ENCODE peak calls at places on chromosomes 6 and 20, in seven cellular contexts. F is H9, Y is IMR-90, W is mesendoderm, C is neuronal stem cell, O is H1, X is mesenchymal stem cell. M is an unnamed sample.

GRCh38 chr6:113833537-113833936 is 23.6 kb upstream of the MARCKS start:
- DNase-seq in F (no peak), Y (peak), W (no peak), C (no peak), O (no peak), X (no peak), M (no peak)

GRCh38 chr20:37389844-37390275 is 43.9 kb downstream of the SRC start:
- DNase-seq in F (peak), Y (no peak), W (peak), C (no peak), O (no peak), X (no peak), M (no peak)

GRCh38 chr6:79868098-79868722 is 79.1 kb downstream of the ELOVL4 start:
- DNase-seq in F (peak), Y (peak), W (peak), C (peak), O (no peak), X (peak), M (peak)

GRCh38 chr6:170393807-170394399 is 87.3 kb downstream of the FAM120B start:
- DNase-seq in F (no peak), Y (peak), W (no peak), C (no peak), O (no peak), X (no peak), M (no peak)

GRCh38 chr20:4729265-4729664 is 7.6 kb downstream of the PRND start:
- DNase-seq in F (no peak), Y (no peak), W (no peak), C (no peak), O (no peak), X (no peak), M (no peak)

GRCh38 chr20:53926428-53927028 is 143.9 kb downstream of the BCAS1 start:
- DNase-seq in F (no peak), Y (peak), W (peak), C (no peak), O (no peak), X (peak), M (peak)

GRCh38 chr6:111981441-111981840 is 72.5 kb upstream of the CCN6 start:
- DNase-seq in F (no peak), Y (no peak), W (no peak), C (no peak), O (no peak), X (no peak), M (no peak)

GRCh38 chr20:45630366-45630765 is 718 bp downstream of the WFDC9 start:
- DNase-seq in F (no peak), Y (no peak), W (peak), C (no peak), O (no peak), X (no peak), M (peak)

GRCh38 chr6:143286280-143286795 is 164.2 kb downstream of the ADAT2 start:
- DNase-seq in F (no peak), Y (peak), W (no peak), C (no peak), O (no peak), X (no peak), M (no peak)

GRCh38 chr6:110255356-110255755 is 75.1 kb downstream of the CDC40 start:
- DNase-seq in F (peak), Y (peak), W (peak), C (peak), O (peak), X (peak), M (peak)

GRCh38 chr6:132190815-132191175 is 210.5 kb downstream of the MOXD1 start:
- DNase-seq in F (no peak), Y (peak), W (no peak), C (no peak), O (no peak), X (peak), M (no peak)

GRCh38 chr6:132192646-132193045 is 208.6 kb downstream of the MOXD1 start:
- DNase-seq in F (no peak), Y (no peak), W (no peak), C (no peak), O (no peak), X (no peak), M (no peak)

GRCh38 chr6:132188865-132189264 is 212.4 kb downstream of the MOXD1 start:
- DNase-seq in F (no peak), Y (peak), W (no peak), C (no peak), O (no peak), X (peak), M (no peak)

GRCh38 chr6:132194529-132194928 is 206.7 kb downstream of the MOXD1 start:
- DNase-seq in F (no peak), Y (no peak), W (no peak), C (no peak), O (no peak), X (no peak), M (no peak)

DNA sequence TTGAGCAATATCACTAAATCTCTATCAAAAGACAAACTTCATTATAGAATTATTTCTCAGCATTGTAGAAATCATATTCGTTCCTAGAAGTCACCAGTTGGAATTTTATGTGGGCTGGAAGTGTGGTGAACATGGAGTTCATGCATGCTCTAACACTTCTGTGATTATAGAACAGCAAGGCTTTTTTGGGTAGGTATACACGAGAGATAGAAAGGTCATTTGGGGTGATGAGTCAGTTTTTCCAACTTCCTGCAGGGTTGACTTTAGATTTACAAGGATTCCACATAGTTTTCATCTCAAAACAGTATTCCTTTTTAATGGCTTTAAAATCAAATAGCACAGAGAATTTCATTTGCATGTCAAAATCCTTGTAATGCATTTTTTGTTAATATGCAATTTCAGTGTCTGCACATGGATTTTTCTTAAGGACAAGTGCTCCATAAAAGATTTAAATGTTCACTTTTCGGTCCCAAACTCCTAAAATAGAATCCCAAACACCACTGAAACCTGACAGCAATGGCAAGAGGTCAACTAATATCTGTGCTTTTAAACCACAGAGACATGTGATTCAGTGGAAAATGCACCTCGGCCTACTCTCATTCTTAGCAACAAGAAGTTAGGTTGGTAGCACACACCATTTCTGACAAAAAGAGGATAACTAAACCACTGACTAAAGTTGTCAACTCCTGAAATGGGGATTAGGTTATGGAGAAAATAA is 211.0 kb downstream of the MOXD1 start:
- DNase-seq in F (no peak), Y (peak), W (peak), C (no peak), O (no peak), X (peak), M (no peak)
- H2AK5ac ChIP-seq in F (no peak), Y (peak), W (no peak), C (no peak), O (no peak), X (no peak), M (no peak)

GRCh38 chr6:92962846-92963245 is 456.5 kb downstream of the EPHA7 start:
- DNase-seq in F (no peak), Y (no peak), W (no peak), C (no peak), O (no peak), X (no peak), M (no peak)

GRCh38 chr6:92967352-92967751 is 452.0 kb downstream of the EPHA7 start:
- DNase-seq in F (no peak), Y (no peak), W (peak), C (no peak), O (no peak), X (no peak), M (no peak)
- H2AK5ac ChIP-seq in F (no peak), Y (no peak), W (no peak), C (no peak), O (no peak), X (no peak), M (no peak)

DNA sequence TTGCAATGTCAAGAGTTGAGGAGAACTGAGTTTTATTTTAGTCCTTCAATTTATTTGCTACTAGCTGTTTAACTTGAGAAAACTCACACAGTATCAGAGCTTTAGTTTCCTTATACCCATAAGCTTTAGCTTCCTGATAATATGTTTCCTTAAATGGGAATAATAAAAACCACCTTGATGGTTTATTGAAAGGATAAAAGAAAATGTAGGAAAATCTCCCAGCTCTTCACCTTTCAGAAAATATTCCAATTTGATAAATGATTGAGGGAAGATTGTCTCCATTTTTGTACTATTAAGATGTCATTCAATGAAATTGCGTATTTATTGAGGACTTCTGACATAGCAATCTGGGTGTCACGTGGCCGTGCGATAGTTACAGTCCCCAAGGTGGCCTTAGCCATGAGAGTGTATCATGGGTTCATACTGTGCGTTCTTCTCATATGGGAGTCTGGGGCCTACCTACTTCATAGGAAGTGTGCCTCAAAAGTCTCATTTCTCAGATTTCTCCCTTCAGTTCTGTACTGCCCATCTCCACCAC is 296.3 kb upstream of the BMP2 start:
- DNase-seq in F (no peak), Y (no peak), W (no peak), C (no peak), O (no peak), X (no peak), M (no peak)
- H2AK5ac ChIP-seq in F (no peak), Y (no peak), W (no peak), C (no peak), O (no peak), X (no peak), M (no peak)

GRCh38 chr20:10519361-10520048 is 84.4 kb downstream of the SLX4IP start:
- DNase-seq in F (no peak), Y (peak), W (no peak), C (no peak), O (no peak), X (peak), M (no peak)
- H2AK5ac ChIP-seq in F (no peak), Y (peak), W (no peak), C (no peak), O (no peak), X (no peak), M (no peak)

GRCh38 chr20:11799131-11799800 is 118.4 kb upstream of the BTBD3 start:
- DNase-seq in F (no peak), Y (no peak), W (peak), C (no peak), O (no peak), X (no peak), M (no peak)
- H2AK5ac ChIP-seq in F (no peak), Y (no peak), W (no peak), C (no peak), O (no peak), X (no peak), M (no peak)

GRCh38 chr6:89961481-89961880 is 67.2 kb downstream of the GJA10 start:
- DNase-seq in F (no peak), Y (no peak), W (no peak), C (no peak), O (no peak), X (no peak), M (no peak)
- H2AK5ac ChIP-seq in F (no peak), Y (no peak), W (no peak), C (no peak), O (no peak), X (no peak), M (no peak)

GRCh38 chr6:134602123-134602522 is 284.2 kb upstream of the SGK1 start:
- DNase-seq in F (no peak), Y (no peak), W (no peak), C (no peak), O (no peak), X (no peak), M (peak)
- H2AK5ac ChIP-seq in F (no peak), Y (no peak), W (no peak), C (no peak), O (no peak), X (no peak), M (no peak)

GRCh38 chr20:43812216-43812615 is 85.4 kb upstream of the GTSF1L start:
- DNase-seq in F (no peak), Y (no peak), W (no peak), C (no peak), O (no peak), X (no peak), M (no peak)
- H2AK5ac ChIP-seq in F (no peak), Y (no peak), W (no peak), C (no peak), O (no peak), X (no peak), M (no peak)